ENCODE peak calls at places on chromosomes 4 and X, in nine cellular contexts. Q, J, H, E, G, D, L, P and W are unnamed samples.

GRCh38 chrX:140123446-140123845 is 158.1 kb upstream of the CXorf66 start:
- DNase-seq in Q (no peak), J (no peak), H (no peak), E (no peak), G (peak), D (peak), L (no peak), P (no peak), W (no peak)

GRCh38 chrX:71103110-71103983 is 3.2 kb downstream of the CXorf65 start:
- DNase-seq in Q (peak), J (no peak), H (no peak), E (no peak), G (no peak), D (no peak), L (peak), P (peak), W (no peak)

GRCh38 chrX:139738581-139738980 is 30.6 kb upstream of the MCF2 start:
- DNase-seq in Q (no peak), J (no peak), H (no peak), E (no peak), G (no peak), D (peak), L (no peak), P (no peak), W (peak)

GRCh38 chr4:37528161-37528560 is 158.0 kb downstream of the RELL1 start:
- DNase-seq in Q (no peak), J (no peak), H (no peak), E (no peak), G (no peak), D (no peak), L (no peak), P (no peak), W (no peak)

GRCh38 chrX:2451456-2452316 is 49.1 kb downstream of the DHRSX start:
- DNase-seq in Q (no peak), J (no peak), H (peak), E (no peak), G (no peak), D (peak), L (no peak), P (no peak), W (peak)

GRCh38 chr4:154308207-154308606 is 183.4 kb downstream of the DCHS2 start:
- DNase-seq in Q (no peak), J (no peak), H (no peak), E (no peak), G (no peak), D (no peak), L (no peak), P (no peak), W (no peak)

GRCh38 chrX:10677490-10677889 is 57.1 kb upstream of the MID1 start:
- DNase-seq in Q (no peak), J (no peak), H (no peak), E (no peak), G (no peak), D (no peak), L (no peak), P (no peak), W (peak)

GRCh38 chr4:71941001-71941400 is 90.8 kb upstream of the NPFFR2 start:
- DNase-seq in Q (peak), J (no peak), H (no peak), E (no peak), G (peak), D (peak), L (peak), P (no peak), W (no peak)

GRCh38 chrX:132433001-132433400 is 55.8 kb downstream of the MBNL3 start:
- DNase-seq in Q (no peak), J (no peak), H (no peak), E (no peak), G (no peak), D (no peak), L (no peak), P (no peak), W (no peak)

GRCh38 chr4:42671431-42672194 is 14.7 kb upstream of the ATP8A1 start:
- DNase-seq in Q (no peak), J (no peak), H (no peak), E (no peak), G (no peak), D (no peak), L (no peak), P (peak), W (no peak)

GRCh38 chrX:149527705-149528104 is 13.1 kb upstream of the EOLA1 start:
- DNase-seq in Q (no peak), J (no peak), H (no peak), E (no peak), G (peak), D (peak), L (no peak), P (no peak), W (no peak)

GRCh38 chrX:136191171-136191570 is 43.8 kb downstream of the FHL1 start:
- DNase-seq in Q (no peak), J (no peak), H (no peak), E (no peak), G (no peak), D (peak), L (no peak), P (no peak), W (no peak)

GRCh38 chr4:55123791-55124190 is 1.6 kb downstream of the KDR start:
- DNase-seq in Q (peak), J (no peak), H (no peak), E (no peak), G (no peak), D (no peak), L (no peak), P (no peak), W (no peak)

GRCh38 chr4:692771-693554 is 4.0 kb upstream of the SLC49A3 start:
- DNase-seq in Q (no peak), J (no peak), H (no peak), E (no peak), G (no peak), D (no peak), L (no peak), P (no peak), W (no peak)

GRCh38 chr4:113607998-113608397 is 153.5 kb downstream of the CAMK2D start:
- DNase-seq in Q (no peak), J (no peak), H (no peak), E (no peak), G (no peak), D (no peak), L (no peak), P (no peak), W (no peak)

GRCh38 chr4:139711461-139711860 is 45.8 kb downstream of the MGST2 start:
- DNase-seq in Q (no peak), J (no peak), H (no peak), E (no peak), G (no peak), D (peak), L (no peak), P (no peak), W (no peak)

GRCh38 chr4:119962631-119963030 is 104.0 kb downstream of the MAD2L1 start:
- DNase-seq in Q (no peak), J (no peak), H (no peak), E (no peak), G (no peak), D (no peak), L (no peak), P (no peak), W (no peak)

GRCh38 chr4:82515705-82516104 is 46.1 kb downstream of the TMEM150C start:
- DNase-seq in Q (peak), J (peak), H (no peak), E (no peak), G (no peak), D (peak), L (no peak), P (no peak), W (peak)

GRCh38 chr4:95393821-95394220 is 155.0 kb downstream of the UNC5C start:
- DNase-seq in Q (no peak), J (no peak), H (no peak), E (no peak), G (no peak), D (no peak), L (no peak), P (no peak), W (no peak)

GRCh38 chrX:113305496-113305895 is 464.9 kb upstream of the AMOT start:
- DNase-seq in Q (no peak), J (no peak), H (peak), E (no peak), G (no peak), D (peak), L (no peak), P (no peak), W (peak)

GRCh38 chr4:121873604-121874003 is 3.3 kb upstream of the BBS7 start:
- DNase-seq in Q (peak), J (no peak), H (no peak), E (no peak), G (no peak), D (no peak), L (no peak), P (no peak), W (no peak)